ENCODE peak calls at places on chromosome 13, in four cellular contexts. C is HL-60, J is K562, K is GM12878. I is an unnamed sample.

GRCh38 chr13:32837973-32838940 is 178.0 kb upstream of the KL start:
- DNase-seq in C (no peak), J (no peak), K (no peak), I (no peak)

GRCh38 chr13:106391271-106391670 is 144.2 kb downstream of the EFNB2 start:
- DNase-seq in C (no peak), J (no peak), K (no peak), I (no peak)

GRCh38 chr13:32911506-32911905 is 104.7 kb upstream of the KL start:
- DNase-seq in C (peak), J (no peak), K (no peak), I (peak)

GRCh38 chr13:28049215-28049614 is 51.2 kb downstream of the FLT3 start:
- DNase-seq in C (no peak), J (no peak), K (no peak), I (no peak)

GRCh38 chr13:32669030-32669646 is 82.9 kb downstream of the PDS5B start:
- DNase-seq in C (peak), J (peak), K (no peak), I (no peak)

GRCh38 chr13:111868716-111869115 is 198.2 kb upstream of the SOX1 start:
- DNase-seq in C (no peak), J (no peak), K (no peak), I (no peak)

GRCh38 chr13:71115301-71115700 is 751.7 kb downstream of the DACH1 start:
- DNase-seq in C (no peak), J (no peak), K (no peak), I (no peak)

GRCh38 chr13:78045916-78046315 is 127.3 kb upstream of the EDNRB start:
- DNase-seq in C (no peak), J (no peak), K (no peak), I (no peak)

GRCh38 chr13:32318072-32318471 is 2.8 kb downstream of the BRCA2 start:
- DNase-seq in C (no peak), J (no peak), K (no peak), I (no peak)

GRCh38 chr13:113544071-113544891 is 40.3 kb upstream of the TFDP1 start:
- DNase-seq in C (no peak), J (no peak), K (no peak), I (no peak)

GRCh38 chr13:51801631-51802099 is 2.3 kb downstream of the DHRS12 start:
- DNase-seq in C (no peak), J (no peak), K (no peak), I (no peak)

GRCh38 chr13:112810608-112811007 is 120.8 kb downstream of the ATP11A start:
- DNase-seq in C (no peak), J (no peak), K (no peak), I (no peak)

GRCh38 chr13:33494596-33495214 is 209.2 kb upstream of the STARD13 start:
- DNase-seq in C (no peak), J (no peak), K (no peak), I (no peak)

GRCh38 chr13:102825921-102826706 is 19.7 kb upstream of the ERCC5 start:
- DNase-seq in C (no peak), J (no peak), K (no peak), I (no peak)

GRCh38 chr13:59472134-59472533 is 691.6 kb downstream of the DIAPH3 start:
- DNase-seq in C (no peak), J (no peak), K (no peak), I (no peak)

GRCh38 chr13:97432232-97432916 is 1.6 kb upstream of the RAP2A start:
- DNase-seq in C (no peak), J (no peak), K (no peak), I (no peak)

GRCh38 chr13:46778879-46779278 is 18.1 kb downstream of the ESD start:
- DNase-seq in C (no peak), J (no peak), K (no peak), I (no peak)

DNA sequence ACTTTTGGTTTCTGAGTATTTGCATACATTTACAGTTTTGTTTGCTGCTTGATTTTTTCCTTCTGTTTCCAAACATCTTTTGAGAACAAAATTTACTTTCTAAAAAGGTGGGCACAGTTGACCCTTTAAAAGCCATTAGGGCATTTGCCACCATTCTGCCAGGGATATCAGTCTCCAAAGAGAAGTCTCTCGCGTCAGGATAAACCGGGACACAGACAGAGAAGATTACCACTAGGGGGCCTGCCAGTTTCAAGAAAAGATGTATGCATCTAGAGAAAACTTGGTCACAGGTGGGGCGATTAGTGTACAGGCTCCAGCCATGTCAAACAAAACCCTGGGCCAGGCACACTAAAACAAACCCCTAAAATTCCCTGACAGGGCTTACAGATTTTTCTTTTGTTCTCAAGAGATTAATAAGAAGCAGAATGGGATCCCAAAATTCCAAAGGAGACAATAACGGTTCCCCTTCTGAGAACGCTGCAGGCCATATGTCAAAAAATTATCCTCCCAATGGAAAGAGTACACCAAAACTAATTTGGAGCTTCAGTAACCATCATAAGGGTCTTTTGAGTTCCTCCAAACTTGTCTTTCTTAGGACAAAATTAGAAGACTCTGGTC is 10.7 kb upstream of the PABPC3 start:
- DNase-seq in C (no peak), J (no peak), K (no peak), I (no peak)
- TF ChIP-seq SPI1 in C (no peak), J (no peak), K (no peak), I (no peak)

DNA sequence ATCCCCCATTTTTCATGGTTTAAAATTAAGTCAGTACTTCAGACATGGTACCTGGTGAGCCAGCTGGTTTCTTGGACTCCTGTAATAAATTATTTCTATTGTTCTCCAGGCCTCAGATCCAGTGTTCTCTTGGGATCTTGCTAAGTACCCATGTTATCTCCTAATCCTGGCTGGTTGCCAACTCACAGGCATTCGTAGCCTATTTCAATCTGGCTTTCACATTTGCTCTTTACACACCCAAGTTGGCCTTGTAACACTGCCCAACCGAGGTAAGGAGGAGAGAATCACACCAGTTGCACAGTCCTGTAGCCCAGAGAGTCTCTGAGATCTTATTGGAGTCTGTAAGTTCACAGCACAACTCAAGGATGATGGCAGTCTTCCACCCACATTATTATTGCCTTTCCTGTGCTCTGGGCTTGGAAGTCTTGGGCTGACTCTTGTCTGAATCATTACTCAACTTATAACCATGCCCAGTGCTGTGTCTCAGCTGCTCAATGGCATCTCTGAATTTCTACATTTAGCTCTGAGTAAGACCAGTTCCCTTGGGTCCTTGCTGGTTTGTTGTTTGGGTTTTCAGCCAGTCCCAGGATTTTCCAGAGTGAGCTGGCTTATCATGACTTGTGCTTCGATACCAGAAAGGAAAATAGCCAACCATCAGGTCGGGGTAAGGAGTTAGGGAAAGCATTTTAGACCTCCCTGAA is 76.6 kb upstream of the KLF12 start:
- DNase-seq in C (no peak), J (no peak), K (no peak), I (no peak)
- TF ChIP-seq SPI1 in C (no peak), J (no peak), K (no peak), I (no peak)

DNA sequence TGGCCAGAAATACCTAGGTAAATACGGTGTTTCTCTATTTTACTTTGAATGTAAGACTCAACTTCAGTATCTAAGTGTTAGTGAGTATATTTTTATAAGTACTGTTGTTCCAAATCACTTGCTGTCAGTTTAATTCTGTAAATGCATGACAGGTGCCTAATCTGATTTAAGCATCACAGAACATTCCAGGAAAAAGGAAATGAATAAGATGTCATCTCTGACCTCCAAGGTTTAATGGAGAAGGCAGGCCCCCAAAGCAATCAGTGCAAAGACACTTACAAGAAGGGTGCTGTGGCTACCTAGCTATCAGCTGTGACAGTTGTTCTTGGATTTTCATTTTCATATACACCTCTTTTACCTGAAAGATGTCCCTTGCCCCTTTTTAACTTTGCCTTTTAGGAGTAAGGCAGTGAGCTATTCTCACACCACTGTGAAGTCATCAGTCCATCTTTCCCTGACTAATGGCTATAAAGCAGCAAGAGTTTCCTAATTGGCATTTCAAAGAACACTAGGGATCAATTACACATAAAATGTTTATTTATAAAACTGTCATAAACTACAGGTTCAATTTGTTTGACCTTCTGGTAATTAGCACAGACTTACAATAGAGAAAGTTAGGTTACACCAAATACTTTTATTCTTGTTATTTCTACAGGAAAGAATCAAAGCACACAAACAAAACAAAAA is 427.6 kb downstream of the SPRY2 start:
- DNase-seq in C (no peak), J (no peak), K (no peak), I (no peak)
- TF ChIP-seq SPI1 in C (no peak), J (no peak), K (no peak), I (no peak)

GRCh38 chr13:110524484-110525254 is 36.9 kb downstream of the RAB20 start:
- DNase-seq in C (peak), J (peak), K (no peak), I (no peak)
- TF ChIP-seq SPI1 in C (peak), J (no peak), K (no peak), I (no peak)

DNA sequence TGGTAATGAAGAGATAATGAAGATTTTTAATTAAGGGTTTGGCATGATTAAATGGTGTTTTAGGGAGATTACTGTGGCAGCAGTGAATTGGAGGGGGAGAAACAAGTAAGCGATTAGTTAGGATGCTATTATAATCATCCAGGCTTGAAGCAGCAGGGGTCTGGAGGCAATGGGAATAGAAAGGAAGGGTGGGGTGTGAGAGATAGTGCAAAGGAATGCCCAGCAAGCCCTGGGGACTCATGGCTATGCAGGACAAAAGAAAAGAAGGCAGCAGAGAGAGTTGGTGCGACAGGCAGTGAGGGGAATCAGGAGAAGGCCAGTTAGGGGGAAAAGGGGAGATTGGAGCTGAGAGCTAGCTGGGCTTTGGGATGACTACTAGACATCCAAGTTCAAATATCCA is 34.5 kb downstream of the SOX21 start:
- DNase-seq in C (no peak), J (no peak), K (no peak), I (no peak)
- TF ChIP-seq SPI1 in C (no peak), J (no peak), K (no peak), I (no peak)

GRCh38 chr13:40191186-40191980 is 475.1 kb downstream of the FOXO1 start:
- DNase-seq in C (no peak), J (no peak), K (no peak), I (no peak)
- TF ChIP-seq SPI1 in C (no peak), J (no peak), K (no peak), I (no peak)

GRCh38 chr13:21101865-21102576 is 40.6 kb upstream of the LATS2 start:
- DNase-seq in C (no peak), J (no peak), K (no peak), I (no peak)

GRCh38 chr13:21100994-21101757 is 39.8 kb upstream of the LATS2 start:
- DNase-seq in C (no peak), J (no peak), K (no peak), I (no peak)

GRCh38 chr13:21104199-21105019 is 43.0 kb upstream of the LATS2 start:
- DNase-seq in C (no peak), J (no peak), K (no peak), I (no peak)

GRCh38 chr13:21095311-21095710 is 33.9 kb upstream of the LATS2 start:
- DNase-seq in C (no peak), J (no peak), K (no peak), I (no peak)

GRCh38 chr13:21100211-21100610 is 38.8 kb upstream of the LATS2 start:
- DNase-seq in C (no peak), J (no peak), K (no peak), I (no peak)
- TF ChIP-seq SPI1 in C (no peak), J (no peak), K (no peak), I (no peak)

GRCh38 chr13:74891610-74892009 is 590.4 kb downstream of the TBC1D4 start:
- DNase-seq in C (no peak), J (no peak), K (no peak), I (no peak)
- TF ChIP-seq SPI1 in C (no peak), J (no peak), K (no peak), I (no peak)

DNA sequence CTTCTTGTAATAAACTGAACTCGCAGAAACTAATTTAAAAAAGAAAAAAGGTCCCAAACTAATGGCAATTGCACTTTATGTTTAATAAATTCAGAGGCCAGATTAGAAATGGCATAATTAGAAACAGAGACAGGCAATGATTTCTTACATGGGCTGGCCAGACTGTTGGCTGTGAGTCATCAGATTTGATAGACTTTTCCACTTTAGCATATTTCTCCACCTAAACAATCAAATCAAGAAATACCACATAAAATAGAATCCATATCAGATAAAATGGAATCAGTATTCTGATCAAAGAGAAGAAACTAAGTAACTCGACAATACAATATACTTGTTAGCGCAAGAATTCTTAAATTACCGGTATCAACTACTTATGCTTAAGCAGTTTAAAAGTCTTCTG is 29.0 kb downstream of the EXOSC8 start:
- DNase-seq in C (no peak), J (no peak), K (no peak), I (no peak)
- TF ChIP-seq SPI1 in C (no peak), J (no peak), K (no peak), I (no peak)